ENCODE peak calls at places on chromosomes 13 and 19, in five cellular contexts. D is progenitor cell of endocrine pancreas, F is stomach, I is endothelial cell, Q is fibroblast of pulmonary artery. B is an unnamed sample.

GRCh38 chr19:42291437-42291815 is 10.5 kb upstream of the PRR19 start:
- DNase-seq in D (no peak), Q (no peak), F (peak; percentile 77), I (no peak), B (no peak)

GRCh38 chr19:53192771-53193533 is at the start of gene ZNF665:
- DNase-seq in F (peak; percentile 90), D (peak; percentile 69), Q (peak; percentile 87), I (peak; percentile 74), B (peak; percentile 81)

GRCh38 chr13:54004026-54004699 is 975.5 kb downstream of the OLFM4 start:
- DNase-seq in Q (no peak), D (no peak), I (no peak), F (no peak), B (no peak)

GRCh38 chr13:99496322-99497142 is 4.7 kb upstream of the TM9SF2 start:
- DNase-seq in F (peak; percentile 81), Q (peak; percentile 17), D (no peak), I (no peak), B (no peak)

GRCh38 chr19:7513809-7514642 is 1.9 kb upstream of the ZNF358 start:
- DNase-seq in Q (no peak), I (no peak), F (no peak), D (no peak), B (no peak)

GRCh38 chr13:25733061-25733491 is 318.7 kb downstream of the SHISA2 start:
- DNase-seq in I (no peak), F (no peak), D (no peak), Q (peak; percentile 6), B (no peak)

GRCh38 chr19:18279266-18279515 is 2.2 kb downstream of the JUND start:
- DNase-seq in D (no peak), I (no peak), Q (no peak), F (no peak), B (no peak)

GRCh38 chr13:38763446-38764381 is 76.8 kb downstream of the FREM2 start:
- DNase-seq in F (no peak), Q (peak; percentile 60), I (peak; percentile 39), D (no peak), B (no peak)

GRCh38 chr19:8196271-8196908 is 12.8 kb upstream of the CERS4 start:
- DNase-seq in Q (no peak), I (no peak), D (no peak), F (no peak), B (no peak)

GRCh38 chr19:16920816-16921529 is 32.2 kb downstream of the F2RL3 start:
- DNase-seq in D (no peak), I (no peak), F (no peak), Q (peak; percentile 81), B (no peak)

GRCh38 chr19:41859213-41859617 is 840 bp upstream of the RPS19 start:
- DNase-seq in I (no peak), F (no peak), Q (no peak), D (no peak), B (no peak)

GRCh38 chr13:106390360-106390759 is 145.1 kb downstream of the EFNB2 start:
- DNase-seq in D (no peak), F (no peak), Q (no peak), I (no peak), B (no peak)

GRCh38 chr19:27824108-27824507 is 1388.8 kb downstream of the UQCRFS1 start:
- DNase-seq in I (no peak), Q (no peak), F (no peak), D (no peak), B (no peak)

GRCh38 chr19:15466851-15467733 is 2.7 kb upstream of the RASAL3 start:
- DNase-seq in D (no peak), Q (peak; percentile 87), I (no peak), F (no peak), B (peak; percentile 72)

GRCh38 chr19:11191273-11191755 is 6.0 kb downstream of the KANK2 start:
- DNase-seq in F (peak; percentile 36), Q (peak; percentile 57), I (no peak), D (no peak), B (no peak)

GRCh38 chr13:94464771-94465170 is 14.7 kb downstream of the DCT start:
- DNase-seq in F (no peak), Q (no peak), I (no peak), D (no peak), B (no peak)

GRCh38 chr19:41575998-41576397 is at the start of gene CEACAM21:
- DNase-seq in I (no peak), D (no peak), F (peak; percentile 45), Q (no peak), B (peak; percentile 78)

GRCh38 chr19:33407716-33408115 is 34.2 kb downstream of the CEBPG start:
- DNase-seq in F (no peak), Q (no peak), D (no peak), I (no peak), B (no peak)

GRCh38 chr13:114113961-114114360 is 18.5 kb downstream of the RASA3 start:
- DNase-seq in Q (no peak), F (no peak), D (no peak), I (no peak), B (no peak)

GRCh38 chr13:102680842-102681725 is 13.8 kb downstream of the METTL21C start:
- DNase-seq in Q (peak; percentile 18), F (no peak), D (no peak), I (no peak), B (no peak)

DNA sequence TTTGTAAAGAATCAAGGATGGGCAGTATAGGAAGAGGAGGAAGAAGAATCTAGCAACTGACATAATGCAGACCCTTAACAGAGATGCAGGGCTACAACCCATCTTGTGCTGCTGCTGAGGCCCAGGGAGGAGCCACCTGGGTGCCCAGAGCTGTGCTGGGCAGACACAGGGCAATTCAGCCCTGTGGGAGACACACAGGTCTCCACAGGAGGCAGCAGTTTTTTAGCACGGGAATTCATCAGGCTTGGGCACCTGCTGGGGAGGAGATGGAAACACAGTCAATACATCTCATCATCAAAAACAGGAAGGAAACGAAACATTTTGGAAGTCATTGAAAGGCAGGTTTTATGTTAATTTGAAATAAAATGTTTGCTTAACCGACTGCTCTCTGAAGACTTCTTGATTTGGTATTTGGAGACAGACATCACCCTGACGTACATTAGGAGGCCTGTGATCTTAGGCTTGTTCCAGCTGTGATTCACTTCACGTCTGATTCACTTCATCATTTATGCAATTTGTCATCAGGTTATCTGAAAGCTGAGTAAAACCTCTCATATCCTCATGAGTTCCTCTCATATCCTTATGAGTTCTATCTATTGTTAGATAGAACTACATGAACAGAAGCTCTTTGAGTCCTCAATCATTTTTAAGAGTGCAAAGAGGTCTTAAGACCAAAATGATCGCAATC is 77.4 kb downstream of the CYSLTR2 start:
- DNase-seq in I (no peak), Q (peak; percentile 83), D (no peak), F (no peak), B (no peak)
- TF ChIP-seq CTCF in I (no peak), Q (peak; percentile 10), D (peak; percentile 20), F (no peak), B (no peak)

GRCh38 chr13:50618206-50618605 is 225.3 kb downstream of the DLEU7 start:
- DNase-seq in Q (no peak), F (no peak), I (no peak), D (no peak), B (no peak)
- TF ChIP-seq CTCF in Q (no peak), F (no peak), I (no peak), D (no peak), B (no peak)

DNA sequence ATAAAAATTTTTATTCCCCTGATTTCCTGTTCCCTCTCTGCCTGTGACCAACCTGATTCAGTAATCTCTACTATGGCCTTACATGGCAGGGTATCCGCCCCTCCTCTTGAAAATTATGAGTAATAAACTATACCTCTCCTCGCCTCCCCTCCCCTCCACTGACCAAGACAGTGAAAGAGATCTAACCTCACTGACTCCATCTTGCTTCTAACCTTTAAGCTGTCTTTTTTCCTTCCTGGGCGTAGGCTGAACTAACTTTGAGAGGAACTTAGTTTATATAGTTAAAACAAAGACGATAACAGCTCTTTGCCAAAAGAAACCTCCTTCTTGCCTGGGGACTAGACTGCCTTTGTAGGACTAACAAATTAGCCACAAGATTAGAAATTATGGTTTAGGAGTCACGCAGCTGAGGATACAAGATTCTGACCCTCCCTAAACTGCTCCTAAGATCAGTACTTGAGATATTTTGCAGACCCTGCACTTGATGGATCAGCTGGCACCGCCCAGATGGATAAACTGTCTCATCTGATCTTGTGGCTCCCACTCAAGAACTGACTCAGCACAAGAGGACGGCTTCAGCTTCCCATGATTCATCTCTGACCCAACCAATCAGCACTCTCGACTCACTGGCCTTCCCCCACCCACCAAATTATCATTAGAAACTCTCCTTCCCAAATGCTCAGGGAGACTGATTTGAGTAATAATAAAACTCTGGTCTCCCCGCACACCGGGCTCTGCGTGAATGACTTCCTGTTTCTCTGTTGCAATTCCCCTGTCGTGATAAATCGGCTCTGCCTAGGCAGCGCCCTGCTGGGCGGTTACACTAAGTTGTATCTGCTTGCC is 187.1 kb downstream of the TDRD3 start:
- DNase-seq in D (no peak), F (no peak), I (no peak), Q (peak; percentile 66), B (no peak)
- TF ChIP-seq CTCF in D (no peak), F (no peak), I (no peak), Q (no peak), B (no peak)

DNA sequence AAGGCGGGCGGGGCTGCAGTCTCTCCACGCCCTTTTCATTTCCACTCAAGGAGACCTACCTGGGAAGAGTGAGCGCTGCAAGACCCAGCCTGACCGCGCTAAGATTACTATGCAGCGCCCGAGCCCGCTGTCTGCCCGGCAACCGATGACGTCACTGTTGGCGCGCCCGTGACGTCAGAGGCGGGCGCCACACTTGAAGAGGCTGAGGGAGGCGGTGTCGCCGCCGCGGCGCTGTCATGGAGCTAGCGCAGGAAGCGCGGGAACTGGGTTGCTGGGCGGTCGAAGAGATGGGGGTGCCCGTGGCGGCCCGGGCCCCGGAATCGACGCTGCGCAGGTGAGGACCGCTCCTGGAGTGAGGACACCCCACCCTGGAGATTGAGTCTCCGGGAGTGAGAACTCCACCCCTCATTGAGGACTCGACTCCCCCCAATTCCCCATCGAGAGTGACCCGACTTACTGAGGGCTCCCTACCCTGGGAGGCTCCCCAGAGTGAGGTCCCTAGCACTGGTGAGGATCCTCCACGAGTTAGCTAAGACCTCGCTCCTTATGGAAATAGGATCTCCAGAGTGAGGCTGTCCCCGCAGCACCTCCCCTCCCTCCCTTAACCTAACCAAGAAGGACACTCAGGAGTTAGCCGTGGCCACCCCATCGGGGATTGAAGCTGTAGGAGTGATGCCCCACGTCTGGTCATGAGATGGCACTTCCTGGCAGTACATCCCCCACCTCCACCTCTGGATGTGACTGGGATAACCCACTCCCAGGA is at the start of gene HAUS5:
- DNase-seq in D (peak; percentile 98), Q (peak; percentile 90), I (peak; percentile 98), F (peak; percentile 99), B (peak; percentile 94)
- TF ChIP-seq CTCF in D (no peak), Q (no peak), I (no peak), F (peak; percentile 10), B (no peak)

DNA sequence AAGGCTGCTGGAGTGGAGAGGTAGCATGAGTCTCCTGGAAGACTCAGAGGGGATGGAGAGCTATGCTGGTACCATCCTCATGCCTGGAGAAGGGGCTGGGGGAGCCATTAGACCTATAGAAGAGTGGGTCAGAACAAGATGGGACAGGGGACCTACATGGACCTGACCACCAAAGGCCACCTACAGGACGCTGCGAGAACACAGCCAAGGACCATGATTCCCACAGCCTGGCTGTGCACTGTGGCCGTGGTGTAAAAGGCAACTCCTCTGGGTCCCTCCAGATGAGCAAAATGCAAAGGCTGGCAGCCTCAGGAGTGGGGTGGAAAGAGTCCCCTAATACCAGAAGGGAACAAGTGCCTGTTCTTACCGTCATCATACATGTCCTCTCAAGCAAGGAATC is 216.2 kb downstream of the SLC7A1 start:
- DNase-seq in D (no peak), I (no peak), F (no peak), Q (no peak), B (no peak)
- TF ChIP-seq CTCF in D (no peak), I (no peak), F (no peak), Q (no peak), B (no peak)

B was measured in GM20000.